ENCODE peak calls at places on chromosomes 3 and 15, in seven cellular contexts. One of them, this sample, is unnamed.
A peak's percentile ranks its signal among the peaks of the same experiment; 100 is the strongest.

GRCh38 chr15:42090375-42090774 is 4.0 kb downstream of the PLA2G4D start:
- DNase-seq in globus pallidus: no peak
- DNase-seq in brain microvascular endothelial cell: no peak
- DNase-seq in Kasumi-1: no peak
- DNase-seq in dorsolateral prefrontal cortex: no peak
- DNase-seq in ACHN: no peak
- DNase-seq in EL: no peak
- DNase-seq in this sample: no peak

GRCh38 chr15:83380682-83381081 is 66.5 kb upstream of the SH3GL3 start:
- DNase-seq in globus pallidus: no peak
- DNase-seq in brain microvascular endothelial cell: peak; percentile 6
- DNase-seq in Kasumi-1: peak; percentile 9
- DNase-seq in dorsolateral prefrontal cortex: peak; percentile 54
- DNase-seq in ACHN: peak; percentile 44
- DNase-seq in EL: peak; percentile 51
- DNase-seq in this sample: peak; percentile 59

GRCh38 chr3:187497037-187497436 is 128.9 kb downstream of the RTP4 start:
- DNase-seq in globus pallidus: no peak
- DNase-seq in brain microvascular endothelial cell: no peak
- DNase-seq in Kasumi-1: no peak
- DNase-seq in dorsolateral prefrontal cortex: no peak
- DNase-seq in ACHN: no peak
- DNase-seq in EL: no peak
- DNase-seq in this sample: no peak

GRCh38 chr3:119378259-119378658 is 84.1 kb downstream of the ARHGAP31 start:
- DNase-seq in globus pallidus: no peak
- DNase-seq in brain microvascular endothelial cell: no peak
- DNase-seq in Kasumi-1: no peak
- DNase-seq in dorsolateral prefrontal cortex: no peak
- DNase-seq in ACHN: no peak
- DNase-seq in EL: no peak
- DNase-seq in this sample: no peak

GRCh38 chr3:46078712-46079400 is 51.6 kb upstream of the XCR1 start:
- DNase-seq in globus pallidus: peak; percentile 87
- DNase-seq in brain microvascular endothelial cell: peak; percentile 87
- DNase-seq in Kasumi-1: peak; percentile 93
- DNase-seq in dorsolateral prefrontal cortex: peak; percentile 89
- DNase-seq in ACHN: peak; percentile 85
- DNase-seq in EL: peak; percentile 91
- DNase-seq in this sample: peak; percentile 96

GRCh38 chr3:171758109-171758508 is 52.2 kb downstream of the PLD1 start:
- DNase-seq in globus pallidus: no peak
- DNase-seq in brain microvascular endothelial cell: no peak
- DNase-seq in Kasumi-1: no peak
- DNase-seq in dorsolateral prefrontal cortex: no peak
- DNase-seq in ACHN: no peak
- DNase-seq in EL: no peak
- DNase-seq in this sample: no peak

GRCh38 chr15:99427668-99428361 is 138.0 kb upstream of the MEF2A start:
- DNase-seq in globus pallidus: no peak
- DNase-seq in brain microvascular endothelial cell: no peak
- DNase-seq in Kasumi-1: no peak
- DNase-seq in dorsolateral prefrontal cortex: peak; percentile 17
- DNase-seq in ACHN: no peak
- DNase-seq in EL: no peak
- DNase-seq in this sample: no peak

GRCh38 chr15:31339558-31339895 is 12.9 kb downstream of the KLF13 start:
- DNase-seq in globus pallidus: no peak
- DNase-seq in brain microvascular endothelial cell: no peak
- DNase-seq in Kasumi-1: no peak
- DNase-seq in dorsolateral prefrontal cortex: no peak
- DNase-seq in ACHN: no peak
- DNase-seq in EL: no peak
- DNase-seq in this sample: no peak

GRCh38 chr3:81299486-81299885 is 462.0 kb downstream of the GBE1 start:
- DNase-seq in globus pallidus: no peak
- DNase-seq in brain microvascular endothelial cell: no peak
- DNase-seq in Kasumi-1: no peak
- DNase-seq in dorsolateral prefrontal cortex: no peak
- DNase-seq in ACHN: no peak
- DNase-seq in EL: no peak
- DNase-seq in this sample: no peak

GRCh38 chr3:89250742-89251141 is 143.3 kb downstream of the EPHA3 start:
- DNase-seq in globus pallidus: no peak
- DNase-seq in brain microvascular endothelial cell: no peak
- DNase-seq in Kasumi-1: no peak
- DNase-seq in dorsolateral prefrontal cortex: no peak
- DNase-seq in ACHN: no peak
- DNase-seq in EL: no peak
- DNase-seq in this sample: no peak

GRCh38 chr3:186119499-186119898 is 10.6 kb upstream of the ETV5 start:
- DNase-seq in globus pallidus: no peak
- DNase-seq in brain microvascular endothelial cell: no peak
- DNase-seq in Kasumi-1: no peak
- DNase-seq in dorsolateral prefrontal cortex: no peak
- DNase-seq in ACHN: no peak
- DNase-seq in EL: no peak
- DNase-seq in this sample: no peak

GRCh38 chr3:132659000-132659369 is 624 bp downstream of the ACAD11 start:
- DNase-seq in globus pallidus: no peak
- DNase-seq in brain microvascular endothelial cell: no peak
- DNase-seq in Kasumi-1: peak; percentile 78
- DNase-seq in dorsolateral prefrontal cortex: no peak
- DNase-seq in ACHN: no peak
- DNase-seq in EL: no peak
- DNase-seq in this sample: peak; percentile 28

GRCh38 chr15:59002418-59002859 is 15.0 kb downstream of the RNF111 start:
- DNase-seq in globus pallidus: no peak
- DNase-seq in brain microvascular endothelial cell: no peak
- DNase-seq in Kasumi-1: peak; percentile 92
- DNase-seq in dorsolateral prefrontal cortex: no peak
- DNase-seq in ACHN: no peak
- DNase-seq in EL: no peak
- DNase-seq in this sample: no peak

GRCh38 chr3:41044526-41044925 is 154.8 kb upstream of the CTNNB1 start:
- DNase-seq in globus pallidus: no peak
- DNase-seq in brain microvascular endothelial cell: no peak
- DNase-seq in Kasumi-1: no peak
- DNase-seq in dorsolateral prefrontal cortex: no peak
- DNase-seq in ACHN: no peak
- DNase-seq in EL: no peak
- DNase-seq in this sample: no peak

GRCh38 chr3:29335438-29335837 is 54.6 kb downstream of the RBMS3 start:
- DNase-seq in globus pallidus: peak; percentile 40
- DNase-seq in brain microvascular endothelial cell: peak; percentile 97
- DNase-seq in Kasumi-1: peak; percentile 49
- DNase-seq in dorsolateral prefrontal cortex: no peak
- DNase-seq in ACHN: peak; percentile 95
- DNase-seq in EL: peak; percentile 98
- DNase-seq in this sample: peak; percentile 69

GRCh38 chr3:82165266-82165665 is 403.8 kb upstream of the GBE1 start:
- DNase-seq in globus pallidus: no peak
- DNase-seq in brain microvascular endothelial cell: no peak
- DNase-seq in Kasumi-1: no peak
- DNase-seq in dorsolateral prefrontal cortex: no peak
- DNase-seq in ACHN: no peak
- DNase-seq in EL: no peak
- DNase-seq in this sample: no peak

GRCh38 chr15:78565951-78566774 is 843 bp downstream of the CHRNA5 start:
- DNase-seq in globus pallidus: no peak
- DNase-seq in brain microvascular endothelial cell: no peak
- DNase-seq in Kasumi-1: peak; percentile 18
- DNase-seq in dorsolateral prefrontal cortex: no peak
- DNase-seq in ACHN: peak; percentile 54
- DNase-seq in EL: peak; percentile 44
- DNase-seq in this sample: no peak

GRCh38 chr15:89017370-89018066 is 70.7 kb upstream of the ABHD2 start:
- DNase-seq in globus pallidus: peak; percentile 37
- DNase-seq in brain microvascular endothelial cell: peak; percentile 71
- DNase-seq in Kasumi-1: peak; percentile 78
- DNase-seq in dorsolateral prefrontal cortex: peak; percentile 81
- DNase-seq in ACHN: peak; percentile 65
- DNase-seq in EL: peak; percentile 79
- DNase-seq in this sample: peak; percentile 77

GRCh38 chr3:151976211-151977050 is 103.0 kb downstream of the SUCNR1 start:
- DNase-seq in globus pallidus: no peak
- DNase-seq in brain microvascular endothelial cell: peak; percentile 95
- DNase-seq in Kasumi-1: peak; percentile 79
- DNase-seq in dorsolateral prefrontal cortex: no peak
- DNase-seq in ACHN: peak; percentile 93
- DNase-seq in EL: peak; percentile 96
- DNase-seq in this sample: no peak

GRCh38 chr3:59245879-59246501 is 196.2 kb upstream of the CFAP20DC start:
- DNase-seq in globus pallidus: peak; percentile 45
- DNase-seq in brain microvascular endothelial cell: peak; percentile 33
- DNase-seq in Kasumi-1: no peak
- DNase-seq in dorsolateral prefrontal cortex: no peak
- DNase-seq in ACHN: no peak
- DNase-seq in EL: peak; percentile 22
- DNase-seq in this sample: peak; percentile 50

GRCh38 chr3:188792788-188793187 is 379.0 kb upstream of the TPRG1 start:
- DNase-seq in globus pallidus: peak; percentile 65
- DNase-seq in brain microvascular endothelial cell: peak; percentile 39
- DNase-seq in Kasumi-1: no peak
- DNase-seq in dorsolateral prefrontal cortex: peak; percentile 57
- DNase-seq in ACHN: no peak
- DNase-seq in EL: no peak
- DNase-seq in this sample: peak; percentile 74

GRCh38 chr3:175662815-175663214 is 803.7 kb downstream of the NAALADL2 start:
- DNase-seq in globus pallidus: no peak
- DNase-seq in brain microvascular endothelial cell: no peak
- DNase-seq in Kasumi-1: no peak
- DNase-seq in dorsolateral prefrontal cortex: no peak
- DNase-seq in ACHN: no peak
- DNase-seq in EL: no peak
- DNase-seq in this sample: no peak

GRCh38 chr3:129554356-129555120 is 11.6 kb downstream of the H1-8 start:
- DNase-seq in globus pallidus: no peak
- DNase-seq in brain microvascular endothelial cell: no peak
- DNase-seq in Kasumi-1: no peak
- DNase-seq in dorsolateral prefrontal cortex: no peak
- DNase-seq in ACHN: no peak
- DNase-seq in EL: no peak
- DNase-seq in this sample: no peak

GRCh38 chr3:51706021-51706485 is 815 bp upstream of the GRM2 start:
- DNase-seq in globus pallidus: no peak
- DNase-seq in brain microvascular endothelial cell: no peak
- DNase-seq in Kasumi-1: no peak
- DNase-seq in dorsolateral prefrontal cortex: peak; percentile 36
- DNase-seq in ACHN: no peak
- DNase-seq in EL: no peak
- DNase-seq in this sample: no peak

GRCh38 chr3:40097507-40098117 is 211.9 kb upstream of the EIF1B start:
- DNase-seq in globus pallidus: no peak
- DNase-seq in brain microvascular endothelial cell: no peak
- DNase-seq in Kasumi-1: no peak
- DNase-seq in dorsolateral prefrontal cortex: peak; percentile 50
- DNase-seq in ACHN: no peak
- DNase-seq in EL: peak; percentile 26
- DNase-seq in this sample: no peak

GRCh38 chr3:67649681-67650080 is 4.7 kb downstream of the SUCLG2 start:
- DNase-seq in globus pallidus: no peak
- DNase-seq in brain microvascular endothelial cell: no peak
- DNase-seq in Kasumi-1: no peak
- DNase-seq in dorsolateral prefrontal cortex: no peak
- DNase-seq in ACHN: no peak
- DNase-seq in EL: no peak
- DNase-seq in this sample: no peak